ENCODE peak calls at places on chromosome 4, in four cellular contexts. G is SK-N-SH, I is HCT116, S is K562. Z is an unnamed sample.

GRCh38 chr4:106329027-106329618 is 12.8 kb downstream of the AIMP1 start:
- DNase-seq in G (peak; percentile 44), I (peak; percentile 28), S (peak; percentile 31), Z (peak; percentile 57)

GRCh38 chr4:177339794-177340374 is 30.2 kb downstream of the NEIL3 start:
- DNase-seq in G (peak; percentile 45), I (peak; percentile 4), S (peak; percentile 26), Z (peak; percentile 29)

GRCh38 chr4:25939330-25939729 is 25.3 kb downstream of the SMIM20 start:
- DNase-seq in G (no peak), I (no peak), S (no peak), Z (no peak)

GRCh38 chr4:77921701-77922100 is 59.1 kb downstream of the MRPL1 start:
- DNase-seq in G (no peak), I (peak; percentile 83), S (no peak), Z (peak; percentile 84)

GRCh38 chr4:91826186-91826585 is 477.6 kb upstream of the GRID2 start:
- DNase-seq in G (no peak), I (no peak), S (no peak), Z (no peak)

GRCh38 chr4:189001283-189001970 is 862.2 kb downstream of the TRIML1 start:
- DNase-seq in G (no peak), I (no peak), S (no peak), Z (no peak)

GRCh38 chr4:55742655-55743191 is 76.9 kb upstream of the EXOC1L start:
- DNase-seq in G (peak; percentile 53), I (no peak), S (peak; percentile 74), Z (peak; percentile 3)

GRCh38 chr4:185229021-185229818 is 19.8 kb downstream of the SNX25 start:
- DNase-seq in G (no peak), I (no peak), S (no peak), Z (no peak)

GRCh38 chr4:73661646-73662119 is 41.4 kb upstream of the RASSF6 start:
- DNase-seq in G (no peak), I (no peak), S (peak; percentile 60), Z (no peak)

GRCh38 chr4:124025423-124025822 is 628.8 kb downstream of the SPRY1 start:
- DNase-seq in G (no peak), I (no peak), S (no peak), Z (no peak)

GRCh38 chr4:25423548-25423947 is 46.5 kb downstream of the ANAPC4 start:
- DNase-seq in G (no peak), I (no peak), S (no peak), Z (no peak)

GRCh38 chr4:124212835-124213640 is 499.5 kb downstream of the ANKRD50 start:
- DNase-seq in G (no peak), I (no peak), S (no peak), Z (no peak)

GRCh38 chr4:4569036-4569435 is 27.2 kb upstream of the STX18 start:
- DNase-seq in G (no peak), I (no peak), S (no peak), Z (no peak)

GRCh38 chr4:40292313-40292759 is 42.8 kb upstream of the CHRNA9 start:
- DNase-seq in G (no peak), I (no peak), S (peak; percentile 75), Z (no peak)

GRCh38 chr4:124530464-124531077 is 182.0 kb downstream of the ANKRD50 start:
- DNase-seq in G (no peak), I (no peak), S (no peak), Z (peak; percentile 99)

GRCh38 chr4:107838138-107838618 is 13.4 kb downstream of the SGMS2 start:
- DNase-seq in G (no peak), I (no peak), S (no peak), Z (no peak)

GRCh38 chr4:55124337-55125076 is 888 bp downstream of the KDR start:
- DNase-seq in G (no peak), I (no peak), S (no peak), Z (no peak)

GRCh38 chr4:157994863-157995262 is 178.0 kb downstream of the GASK1B start:
- DNase-seq in G (no peak), I (no peak), S (no peak), Z (peak; percentile 96)

GRCh38 chr4:88803600-88804096 is 106.0 kb upstream of the NAP1L5 start:
- DNase-seq in G (no peak), I (no peak), S (no peak), Z (no peak)

GRCh38 chr4:158316264-158316663 is 106.0 kb downstream of the TMEM144 start:
- DNase-seq in G (no peak), I (no peak), S (no peak), Z (no peak)

GRCh38 chr4:152983774-152984411 is 47.8 kb downstream of the FHDC1 start:
- DNase-seq in G (no peak), I (no peak), S (no peak), Z (no peak)

GRCh38 chr4:13654158-13654797 is 26.8 kb upstream of the BOD1L1 start:
- DNase-seq in G (peak; percentile 62), I (no peak), S (peak; percentile 76), Z (peak; percentile 32)

GRCh38 chr4:186946682-186947294 is 223.1 kb upstream of the FAT1 start:
- DNase-seq in G (peak; percentile 46), I (peak; percentile 79), S (peak; percentile 58), Z (peak; percentile 78)

GRCh38 chr4:122635205-122635604 is 14.3 kb upstream of the IL21 start:
- DNase-seq in G (no peak), I (no peak), S (no peak), Z (no peak)

GRCh38 chr4:7788193-7788592 is 151.5 kb downstream of the AFAP1 start:
- DNase-seq in G (no peak), I (no peak), S (no peak), Z (no peak)

GRCh38 chr4:150006197-150006596 is 72.0 kb upstream of the DCLK2 start:
- DNase-seq in G (no peak), I (no peak), S (no peak), Z (no peak)

GRCh38 chr4:103895876-103896465 is 176.2 kb upstream of the TACR3 start:
- DNase-seq in G (no peak), I (no peak), S (no peak), Z (peak; percentile 1)

GRCh38 chr4:38469410-38469809 is 194.6 kb upstream of the KLF3 start:
- DNase-seq in G (no peak), I (no peak), S (no peak), Z (no peak)

GRCh38 chr4:138399041-138399440 is 156.9 kb upstream of the SLC7A11 start:
- DNase-seq in G (no peak), I (no peak), S (no peak), Z (no peak)

GRCh38 chr4:183383606-183384005 is 60.8 kb upstream of the CDKN2AIP start:
- DNase-seq in G (no peak), I (no peak), S (no peak), Z (no peak)

GRCh38 chr4:27278615-27279014 is 418.0 kb downstream of the STIM2 start:
- DNase-seq in G (no peak), I (no peak), S (peak; percentile 28), Z (peak; percentile 4)

GRCh38 chr4:141711211-141711610 is 74.8 kb downstream of the IL15 start:
- DNase-seq in G (no peak), I (no peak), S (peak; percentile 2), Z (no peak)
- TF ChIP-seq ELF1 in G (no peak), I (no peak), S (no peak), Z (no peak)

GRCh38 chr4:175784986-175785525 is 27.0 kb downstream of the GPM6A start:
- DNase-seq in G (no peak), I (no peak), S (no peak), Z (no peak)
- TF ChIP-seq ELF1 in G (no peak), I (no peak), S (no peak), Z (no peak)

DNA sequence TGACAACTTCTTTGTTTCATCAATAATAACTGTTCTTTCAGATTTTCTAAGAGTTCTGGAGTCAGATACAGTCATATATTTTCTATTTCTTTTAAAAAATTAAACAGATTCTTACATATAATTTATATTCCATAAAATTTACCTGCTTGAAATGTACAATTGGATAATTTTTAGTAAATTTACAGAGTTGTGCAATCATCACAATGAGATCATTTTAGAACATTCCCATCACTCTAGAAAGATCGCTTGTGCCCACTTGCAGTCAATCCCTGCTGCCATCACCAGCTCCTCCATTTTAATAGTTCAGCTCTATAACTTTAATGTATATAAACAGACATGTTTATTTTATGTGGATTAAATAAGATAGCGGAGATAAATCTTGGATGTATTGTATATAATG is 29.6 kb upstream of the PRSS48 start:
- DNase-seq in G (no peak), I (no peak), S (no peak), Z (no peak)
- TF ChIP-seq ELF1 in G (no peak), I (no peak), S (no peak), Z (no peak)

GRCh38 chr4:81827568-81828202 is 356.0 kb upstream of the RASGEF1B start:
- DNase-seq in G (no peak), I (no peak), S (no peak), Z (no peak)
- TF ChIP-seq ELF1 in G (no peak), I (no peak), S (no peak), Z (no peak)

DNA sequence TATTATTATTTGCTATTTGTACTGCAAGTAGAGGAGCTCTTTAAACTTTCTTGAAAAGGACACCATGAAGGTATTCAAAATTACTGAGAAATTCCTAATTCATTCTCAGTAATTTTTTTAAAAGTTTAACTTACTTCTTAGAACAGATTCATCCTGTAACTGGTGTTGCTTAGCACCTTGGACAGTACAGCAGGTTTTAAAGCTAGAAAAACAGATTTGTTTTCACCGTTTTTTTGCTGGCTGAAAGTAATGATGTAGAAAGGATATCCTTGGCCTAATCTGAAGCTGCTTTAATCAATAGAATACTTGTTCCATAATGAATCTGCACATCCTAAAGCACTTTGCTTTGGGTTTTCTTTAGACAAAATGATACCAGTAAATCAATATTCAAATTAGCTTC is 142.5 kb upstream of the TRAM1L1 start:
- DNase-seq in G (no peak), I (no peak), S (no peak), Z (no peak)
- TF ChIP-seq ELF1 in G (no peak), I (no peak), S (no peak), Z (no peak)